ENCODE peak calls at places on chromosomes 3 and 15, in four cellular contexts. L is ovary, E is type B pancreatic cell, D is body of pancreas. X is an unnamed sample.

GRCh38 chr3:146421814-146422748 is 47.3 kb downstream of the PLSCR2 start:
- DNase-seq in E (no peak), L (no peak), D (no peak), X (no peak)

GRCh38 chr3:143206955-143207337 is 87.4 kb downstream of the CHST2 start:
- DNase-seq in L (no peak), E (no peak), D (no peak), X (no peak)

GRCh38 chr15:78415284-78415683 is 22.7 kb upstream of the IREB2 start:
- DNase-seq in E (no peak), D (no peak), L (no peak), X (peak; percentile 53)

GRCh38 chr3:157040456-157040855 is 119.5 kb downstream of the CCNL1 start:
- DNase-seq in E (no peak), L (no peak), D (no peak), X (no peak)

GRCh38 chr3:178083906-178084823 is 452.1 kb upstream of the KCNMB2 start:
- DNase-seq in L (no peak), D (no peak), E (no peak), X (no peak)

GRCh38 chr3:119700920-119701734 is 1.7 kb upstream of the CFAP91 start:
- DNase-seq in D (no peak), L (no peak), E (no peak), X (no peak)

GRCh38 chr15:40881351-40881750 is 7.3 kb upstream of the RHOV start:
- DNase-seq in L (no peak), D (no peak), E (no peak), X (no peak)

GRCh38 chr3:25119682-25120081 is 308.4 kb upstream of the RARB start:
- DNase-seq in D (no peak), E (no peak), L (no peak), X (no peak)

GRCh38 chr15:83444936-83445335 is 2.2 kb upstream of the SH3GL3 start:
- DNase-seq in L (no peak), D (no peak), E (no peak), X (no peak)

GRCh38 chr3:25582242-25582641 is 82.5 kb downstream of the TOP2B start:
- DNase-seq in E (no peak), D (no peak), L (no peak), X (peak; percentile 71)

GRCh38 chr3:82087958-82088357 is 326.5 kb upstream of the GBE1 start:
- DNase-seq in D (no peak), E (no peak), L (no peak), X (no peak)

GRCh38 chr3:182235504-182235903 is 523.8 kb downstream of the SOX2 start:
- DNase-seq in D (no peak), L (no peak), E (no peak), X (no peak)

GRCh38 chr15:78533331-78533730 is 6.9 kb upstream of the PSMA4 start:
- DNase-seq in E (no peak), D (no peak), L (no peak), X (no peak)

GRCh38 chr15:85030301-85031049 is 48.8 kb downstream of the PDE8A start:
- DNase-seq in E (no peak), D (no peak), L (no peak), X (no peak)

GRCh38 chr3:171199473-171199829 is 172.9 kb upstream of the SLC2A2 start:
- DNase-seq in E (no peak), L (no peak), D (no peak), X (no peak)

GRCh38 chr3:15933439-15934144 is 135.8 kb upstream of the ANKRD28 start:
- DNase-seq in D (no peak), L (no peak), E (no peak), X (no peak)

GRCh38 chr3:185950720-185951119 is 12.9 kb upstream of the TRA2B start:
- DNase-seq in L (no peak), E (no peak), D (no peak), X (no peak)

GRCh38 chr15:57570994-57571393 is 20.7 kb upstream of the MYZAP start:
- DNase-seq in D (no peak), L (no peak), E (no peak), X (no peak)

GRCh38 chr3:25283596-25283995 is 144.5 kb upstream of the RARB start:
- DNase-seq in L (no peak), D (no peak), E (no peak), X (peak; percentile 52)

GRCh38 chr3:178384302-178384939 is 151.8 kb upstream of the KCNMB2 start:
- DNase-seq in L (no peak), E (no peak), D (no peak), X (peak; percentile 14)

GRCh38 chr15:67096536-67097294 is 31.3 kb downstream of the SMAD3 start:
- DNase-seq in E (no peak), D (no peak), L (no peak), X (no peak)

GRCh38 chr3:197175503-197175902 is 122.9 kb downstream of the DLG1 start:
- DNase-seq in L (no peak), E (no peak), D (no peak), X (no peak)

DNA sequence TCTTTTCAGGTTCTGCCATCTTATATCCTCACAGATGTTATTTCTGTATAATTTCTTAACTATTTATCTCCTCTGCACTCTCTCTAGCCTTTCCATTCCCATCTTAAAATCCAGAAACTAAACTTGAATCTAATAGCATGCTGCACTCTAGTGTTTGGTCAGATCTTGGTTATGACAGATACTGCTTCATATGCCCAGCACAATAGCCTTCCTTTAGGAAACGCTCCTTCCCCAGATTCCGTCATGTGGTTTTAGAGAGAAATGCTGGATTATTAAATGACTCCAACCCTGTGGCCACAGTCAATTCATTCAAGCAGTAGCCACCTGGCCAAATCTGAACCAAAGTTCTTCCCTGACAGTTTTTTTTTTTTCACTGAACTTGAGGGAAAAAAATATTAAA is 19.4 kb downstream of the RASGRP1 start:
- DNase-seq in E (no peak), D (no peak), L (no peak), X (no peak)
- TF ChIP-seq CTCF in E (no peak), D (no peak), L (no peak), X (no peak)

DNA sequence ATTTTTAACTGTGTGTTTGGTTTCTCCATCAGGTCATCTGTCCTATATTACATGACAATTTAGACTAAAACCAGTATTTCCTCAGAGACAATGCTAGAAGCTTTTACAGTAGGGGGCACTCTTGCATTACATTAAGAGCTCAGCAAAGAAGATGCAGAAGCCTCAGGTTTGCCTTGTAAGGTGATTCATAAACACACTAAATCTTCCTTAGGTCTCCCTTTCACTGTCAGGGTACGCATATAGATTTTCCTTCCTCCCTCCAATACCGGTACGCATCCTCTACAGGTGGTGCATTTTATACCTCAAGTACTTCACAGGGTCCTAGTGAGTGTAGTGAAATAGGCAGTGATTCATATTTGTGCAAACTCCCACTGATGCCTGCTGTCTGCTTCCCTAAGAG is 46.5 kb downstream of the CD86 start:
- DNase-seq in D (no peak), L (no peak), E (no peak), X (peak; percentile 17)
- TF ChIP-seq CTCF in D (peak; percentile 44), L (no peak), E (peak; percentile 73), X (peak; percentile 56)

GRCh38 chr3:129985113-129985512 is 10.6 kb downstream of the TRH start:
- DNase-seq in L (no peak), D (no peak), E (no peak), X (peak; percentile 74)

GRCh38 chr3:129979891-129980290 is 5.4 kb downstream of the TRH start:
- DNase-seq in D (no peak), E (no peak), L (no peak), X (no peak)

GRCh38 chr3:129984124-129984523 is 9.6 kb downstream of the TRH start:
- DNase-seq in E (no peak), D (no peak), L (no peak), X (no peak)

GRCh38 chr3:129988429-129988828 is 13.9 kb downstream of the TRH start:
- DNase-seq in D (no peak), E (no peak), L (no peak), X (no peak)

GRCh38 chr3:129983561-129983960 is 9.0 kb downstream of the TRH start:
- DNase-seq in D (no peak), E (no peak), L (no peak), X (no peak)
- TF ChIP-seq CTCF in D (no peak), E (no peak), L (no peak), X (no peak)

GRCh38 chr3:139353920-139354556 is 10.2 kb downstream of the MRPS22 start:
- DNase-seq in E (no peak), L (no peak), D (peak; percentile 56), X (peak; percentile 70)
- TF ChIP-seq CTCF in E (peak; percentile 79), L (no peak), D (peak; percentile 33), X (peak; percentile 79)

DNA sequence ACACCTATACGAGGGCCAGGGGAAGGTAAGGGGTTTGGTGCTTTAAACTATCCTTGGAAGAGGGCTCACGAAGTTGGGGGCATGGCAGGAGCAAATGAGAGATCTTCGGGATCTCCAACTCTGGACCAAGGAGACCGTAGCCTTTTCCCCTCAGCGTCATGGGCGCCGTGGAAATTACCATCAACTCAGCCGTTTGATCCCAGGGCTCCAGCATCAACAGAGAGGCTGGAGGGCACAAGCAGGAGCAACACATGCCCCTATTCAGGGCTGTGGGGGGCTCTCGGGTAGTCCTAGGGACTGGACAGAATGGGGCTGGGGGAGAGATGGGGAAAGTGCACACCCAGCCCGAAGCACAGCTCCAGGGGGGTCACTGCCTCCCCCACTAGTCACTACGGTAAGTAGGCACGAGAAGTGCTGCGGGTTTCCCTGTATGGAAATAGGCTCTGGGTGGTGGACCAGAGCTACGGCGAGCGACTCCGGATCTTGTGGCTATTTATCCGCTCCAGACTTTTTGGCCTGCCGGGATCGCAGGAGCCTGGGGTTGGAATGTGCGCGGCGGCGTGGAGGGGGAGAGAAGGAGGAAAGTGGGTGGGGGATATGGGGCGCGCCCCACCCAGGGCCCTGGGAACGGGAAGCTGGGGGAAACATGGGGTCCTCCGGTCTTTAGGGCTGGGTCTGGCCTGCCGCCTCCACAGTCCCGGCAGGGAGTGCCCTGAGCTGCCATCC is 539 bp upstream of the LAMB2 start:
- DNase-seq in L (peak; percentile 88), D (peak; percentile 86), E (peak; percentile 86), X (peak; percentile 88)
- TF ChIP-seq CTCF in L (no peak), D (no peak), E (no peak), X (no peak)

DNA sequence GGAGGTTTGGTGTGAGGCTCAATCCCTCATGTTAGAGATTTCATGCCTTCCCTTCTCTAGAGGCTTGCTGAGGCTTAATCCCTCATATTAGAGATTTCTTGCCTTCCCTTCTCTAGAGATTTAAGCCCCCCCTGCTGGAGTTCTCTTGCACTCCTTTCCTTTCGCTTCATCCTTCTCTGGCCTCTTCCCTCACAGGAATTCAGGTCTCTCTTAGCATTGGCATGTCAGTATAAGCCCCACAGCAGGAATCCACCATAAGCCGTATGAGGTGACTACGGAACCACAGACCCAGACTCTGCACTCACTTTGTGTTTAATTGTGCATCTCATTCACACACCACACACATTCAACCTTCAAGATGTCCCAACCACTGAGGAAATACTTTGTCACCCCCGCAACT is 338.6 kb upstream of the POU1F1 start:
- DNase-seq in E (no peak), D (no peak), L (no peak), X (no peak)
- TF ChIP-seq CTCF in E (no peak), D (no peak), L (no peak), X (no peak)

GRCh38 chr3:192336286-192336685 is 391.1 kb downstream of the FGF12 start:
- DNase-seq in L (no peak), E (no peak), D (no peak), X (no peak)
- TF ChIP-seq CTCF in L (no peak), E (no peak), D (no peak), X (no peak)

GRCh38 chr15:62365795-62366442 is 200.8 kb upstream of the C2CD4B start:
- DNase-seq in L (no peak), D (peak; percentile 45), E (no peak), X (no peak)
- TF ChIP-seq CTCF in L (no peak), D (no peak), E (no peak), X (peak; percentile 25)